ENCODE peak calls at places on chromosomes 5 and 9, in seven cellular contexts. One of them, this sample, is unnamed.

GRCh38 chr9:114006931-114007691 is 71.0 kb downstream of the AMBP start:
- DNase-seq in mammary epithelial cell: no peak
- DNase-seq in ovary: no peak
- DNase-seq in PC-9: no peak
- DNase-seq in brain microvascular endothelial cell: no peak
- DNase-seq in tibial nerve: no peak
- DNase-seq in A549: no peak
- DNase-seq in this sample: no peak

GRCh38 chr5:98816574-98817222 is 43.2 kb downstream of the RGMB start:
- DNase-seq in brain microvascular endothelial cell: no peak
- DNase-seq in mammary epithelial cell: no peak
- DNase-seq in tibial nerve: no peak
- DNase-seq in ovary: no peak
- DNase-seq in PC-9: no peak
- DNase-seq in A549: no peak
- DNase-seq in this sample: no peak

GRCh38 chr5:146866263-146866662 is 12.3 kb downstream of the PPP2R2B start:
- DNase-seq in A549: no peak
- DNase-seq in PC-9: no peak
- DNase-seq in tibial nerve: no peak
- DNase-seq in brain microvascular endothelial cell: no peak
- DNase-seq in ovary: no peak
- DNase-seq in mammary epithelial cell: no peak
- DNase-seq in this sample: no peak

GRCh38 chr5:178793156-178793555 is 62.7 kb upstream of the ZNF354A start:
- DNase-seq in PC-9: no peak
- DNase-seq in mammary epithelial cell: peak
- DNase-seq in tibial nerve: no peak
- DNase-seq in brain microvascular endothelial cell: no peak
- DNase-seq in ovary: no peak
- DNase-seq in A549: no peak
- DNase-seq in this sample: no peak

GRCh38 chr5:88691945-88692868 is 190.8 kb downstream of the MEF2C start:
- DNase-seq in A549: no peak
- DNase-seq in PC-9: no peak
- DNase-seq in tibial nerve: no peak
- DNase-seq in mammary epithelial cell: no peak
- DNase-seq in brain microvascular endothelial cell: no peak
- DNase-seq in ovary: no peak
- DNase-seq in this sample: no peak

GRCh38 chr9:36788534-36788933 is 215.8 kb downstream of the MELK start:
- DNase-seq in PC-9: no peak
- DNase-seq in mammary epithelial cell: no peak
- DNase-seq in ovary: no peak
- DNase-seq in A549: no peak
- DNase-seq in tibial nerve: no peak
- DNase-seq in brain microvascular endothelial cell: no peak
- DNase-seq in this sample: no peak

GRCh38 chr5:30853158-30853557 is 340.3 kb upstream of the CDH6 start:
- DNase-seq in brain microvascular endothelial cell: no peak
- DNase-seq in A549: no peak
- DNase-seq in ovary: no peak
- DNase-seq in PC-9: no peak
- DNase-seq in tibial nerve: no peak
- DNase-seq in mammary epithelial cell: no peak
- DNase-seq in this sample: no peak

GRCh38 chr5:16552666-16553343 is 64.0 kb downstream of the RETREG1 start:
- DNase-seq in mammary epithelial cell: peak
- DNase-seq in brain microvascular endothelial cell: peak
- DNase-seq in PC-9: peak
- DNase-seq in ovary: peak
- DNase-seq in A549: peak
- DNase-seq in tibial nerve: peak
- DNase-seq in this sample: peak

GRCh38 chr5:156474251-156474650 is 147.3 kb downstream of the SGCD start:
- DNase-seq in brain microvascular endothelial cell: peak
- DNase-seq in mammary epithelial cell: no peak
- DNase-seq in PC-9: no peak
- DNase-seq in ovary: peak
- DNase-seq in tibial nerve: no peak
- DNase-seq in A549: no peak
- DNase-seq in this sample: peak

GRCh38 chr9:127194881-127195713 is 69.5 kb upstream of the GARNL3 start:
- DNase-seq in ovary: no peak
- DNase-seq in brain microvascular endothelial cell: no peak
- DNase-seq in PC-9: peak
- DNase-seq in mammary epithelial cell: peak
- DNase-seq in tibial nerve: no peak
- DNase-seq in A549: peak
- DNase-seq in this sample: no peak

GRCh38 chr9:97704851-97705250 is 7.7 kb upstream of the XPA start:
- DNase-seq in mammary epithelial cell: peak
- DNase-seq in A549: no peak
- DNase-seq in tibial nerve: no peak
- DNase-seq in brain microvascular endothelial cell: peak
- DNase-seq in ovary: no peak
- DNase-seq in PC-9: no peak
- DNase-seq in this sample: peak

GRCh38 chr5:157671592-157672330 is 428 bp downstream of the C5orf52 start:
- DNase-seq in tibial nerve: no peak
- DNase-seq in mammary epithelial cell: no peak
- DNase-seq in ovary: no peak
- DNase-seq in PC-9: no peak
- DNase-seq in A549: no peak
- DNase-seq in brain microvascular endothelial cell: no peak
- DNase-seq in this sample: no peak

GRCh38 chr9:120344230-120344629 is 235.7 kb downstream of the CDK5RAP2 start:
- DNase-seq in brain microvascular endothelial cell: peak
- DNase-seq in PC-9: peak
- DNase-seq in ovary: no peak
- DNase-seq in A549: peak
- DNase-seq in mammary epithelial cell: peak
- DNase-seq in tibial nerve: no peak
- DNase-seq in this sample: peak

GRCh38 chr9:129676970-129677369 is 11.5 kb downstream of the PRRX2 start:
- DNase-seq in ovary: no peak
- DNase-seq in mammary epithelial cell: no peak
- DNase-seq in A549: no peak
- DNase-seq in PC-9: no peak
- DNase-seq in tibial nerve: no peak
- DNase-seq in brain microvascular endothelial cell: peak
- DNase-seq in this sample: peak

GRCh38 chr9:27426717-27427645 is 97.1 kb upstream of the IFNK start:
- DNase-seq in A549: peak
- DNase-seq in brain microvascular endothelial cell: peak
- DNase-seq in ovary: no peak
- DNase-seq in mammary epithelial cell: peak
- DNase-seq in PC-9: peak
- DNase-seq in tibial nerve: no peak
- DNase-seq in this sample: peak

GRCh38 chr5:133460172-133460758 is 152.1 kb downstream of the FSTL4 start:
- DNase-seq in PC-9: no peak
- DNase-seq in brain microvascular endothelial cell: no peak
- DNase-seq in ovary: no peak
- DNase-seq in tibial nerve: no peak
- DNase-seq in mammary epithelial cell: peak
- DNase-seq in A549: peak
- DNase-seq in this sample: peak

GRCh38 chr9:110668528-110669167 is at the start of gene MUSK:
- DNase-seq in mammary epithelial cell: no peak
- DNase-seq in brain microvascular endothelial cell: no peak
- DNase-seq in ovary: no peak
- DNase-seq in tibial nerve: no peak
- DNase-seq in PC-9: no peak
- DNase-seq in A549: no peak
- DNase-seq in this sample: no peak

GRCh38 chr9:80968611-80969010 is 720.7 kb downstream of the TLE1 start:
- DNase-seq in PC-9: no peak
- DNase-seq in mammary epithelial cell: peak
- DNase-seq in tibial nerve: no peak
- DNase-seq in brain microvascular endothelial cell: peak
- DNase-seq in A549: no peak
- DNase-seq in ovary: no peak
- DNase-seq in this sample: peak

GRCh38 chr9:15873573-15874177 is 320.8 kb downstream of the CCDC171 start:
- DNase-seq in brain microvascular endothelial cell: peak
- DNase-seq in PC-9: no peak
- DNase-seq in tibial nerve: no peak
- DNase-seq in A549: peak
- DNase-seq in mammary epithelial cell: peak
- DNase-seq in ovary: no peak
- DNase-seq in this sample: peak

GRCh38 chr9:90131568-90131967 is 511.1 kb downstream of the DIRAS2 start:
- DNase-seq in brain microvascular endothelial cell: no peak
- DNase-seq in ovary: no peak
- DNase-seq in tibial nerve: no peak
- DNase-seq in PC-9: no peak
- DNase-seq in mammary epithelial cell: no peak
- DNase-seq in A549: no peak
- DNase-seq in this sample: no peak

GRCh38 chr5:142053434-142054253 is 40.8 kb upstream of the GNPDA1 start:
- DNase-seq in A549: no peak
- DNase-seq in ovary: no peak
- DNase-seq in mammary epithelial cell: peak
- DNase-seq in tibial nerve: no peak
- DNase-seq in brain microvascular endothelial cell: peak
- DNase-seq in PC-9: peak
- DNase-seq in this sample: peak

GRCh38 chr5:912356-913091 is 19.8 kb downstream of the TRIP13 start:
- DNase-seq in PC-9: peak
- DNase-seq in brain microvascular endothelial cell: peak
- DNase-seq in A549: peak
- DNase-seq in ovary: no peak
- DNase-seq in mammary epithelial cell: peak
- DNase-seq in tibial nerve: no peak
- DNase-seq in this sample: peak

GRCh38 chr5:137630972-137631370 is 104.9 kb downstream of the KLHL3 start:
- DNase-seq in PC-9: no peak
- DNase-seq in tibial nerve: no peak
- DNase-seq in ovary: no peak
- DNase-seq in A549: no peak
- DNase-seq in brain microvascular endothelial cell: no peak
- DNase-seq in mammary epithelial cell: no peak
- DNase-seq in this sample: no peak

GRCh38 chr9:18325337-18326011 is 148.5 kb upstream of the ADAMTSL1 start:
- DNase-seq in A549: no peak
- DNase-seq in brain microvascular endothelial cell: no peak
- DNase-seq in PC-9: no peak
- DNase-seq in mammary epithelial cell: peak
- DNase-seq in ovary: no peak
- DNase-seq in tibial nerve: no peak
- DNase-seq in this sample: peak

GRCh38 chr9:93657331-93658111 is 81.1 kb downstream of the PHF2 start:
- DNase-seq in A549: no peak
- DNase-seq in mammary epithelial cell: no peak
- DNase-seq in ovary: peak
- DNase-seq in brain microvascular endothelial cell: no peak
- DNase-seq in PC-9: no peak
- DNase-seq in tibial nerve: peak
- DNase-seq in this sample: no peak

GRCh38 chr5:154422298-154422697 is 23.5 kb upstream of the SAP30L start:
- DNase-seq in ovary: no peak
- DNase-seq in brain microvascular endothelial cell: no peak
- DNase-seq in PC-9: no peak
- DNase-seq in mammary epithelial cell: no peak
- DNase-seq in A549: no peak
- DNase-seq in tibial nerve: no peak
- DNase-seq in this sample: no peak

GRCh38 chr5:143316844-143317631 is 86.4 kb downstream of the NR3C1 start:
- DNase-seq in mammary epithelial cell: no peak
- DNase-seq in brain microvascular endothelial cell: peak
- DNase-seq in A549: no peak
- DNase-seq in ovary: no peak
- DNase-seq in tibial nerve: no peak
- DNase-seq in PC-9: no peak
- DNase-seq in this sample: no peak

GRCh38 chr5:159887050-159887449 is 29.2 kb upstream of the ADRA1B start:
- DNase-seq in A549: no peak
- DNase-seq in PC-9: no peak
- DNase-seq in ovary: no peak
- DNase-seq in mammary epithelial cell: no peak
- DNase-seq in brain microvascular endothelial cell: no peak
- DNase-seq in tibial nerve: no peak
- DNase-seq in this sample: no peak

GRCh38 chr5:180467028-180467427 is 27.2 kb upstream of the CNOT6 start:
- DNase-seq in PC-9: peak
- DNase-seq in A549: peak
- DNase-seq in tibial nerve: no peak
- DNase-seq in mammary epithelial cell: peak
- DNase-seq in ovary: no peak
- DNase-seq in brain microvascular endothelial cell: no peak
- DNase-seq in this sample: peak

GRCh38 chr9:111728617-111729366 is 65.9 kb downstream of the SHOC1 start:
- DNase-seq in PC-9: peak
- DNase-seq in brain microvascular endothelial cell: peak
- DNase-seq in tibial nerve: no peak
- DNase-seq in ovary: no peak
- DNase-seq in A549: peak
- DNase-seq in mammary epithelial cell: peak
- DNase-seq in this sample: peak
- TF ChIP-seq CTCF in PC-9: no peak
- TF ChIP-seq CTCF in brain microvascular endothelial cell: no peak
- TF ChIP-seq CTCF in tibial nerve: no peak
- TF ChIP-seq CTCF in ovary: no peak
- TF ChIP-seq CTCF in A549: no peak
- TF ChIP-seq CTCF in mammary epithelial cell: no peak
- TF ChIP-seq CTCF in this sample: no peak

GRCh38 chr5:177140312-177140711 is 6.7 kb downstream of the NSD1 start:
- DNase-seq in A549: no peak
- DNase-seq in mammary epithelial cell: no peak
- DNase-seq in ovary: no peak
- DNase-seq in tibial nerve: no peak
- DNase-seq in brain microvascular endothelial cell: no peak
- DNase-seq in PC-9: no peak
- DNase-seq in this sample: no peak
- H3K4me3 ChIP-seq in A549: no peak
- H3K4me3 ChIP-seq in mammary epithelial cell: no peak
- H3K4me3 ChIP-seq in ovary: no peak
- H3K4me3 ChIP-seq in tibial nerve: no peak
- H3K4me3 ChIP-seq in brain microvascular endothelial cell: no peak
- H3K4me3 ChIP-seq in PC-9: no peak
- H3K4me3 ChIP-seq in this sample: no peak

DNA sequence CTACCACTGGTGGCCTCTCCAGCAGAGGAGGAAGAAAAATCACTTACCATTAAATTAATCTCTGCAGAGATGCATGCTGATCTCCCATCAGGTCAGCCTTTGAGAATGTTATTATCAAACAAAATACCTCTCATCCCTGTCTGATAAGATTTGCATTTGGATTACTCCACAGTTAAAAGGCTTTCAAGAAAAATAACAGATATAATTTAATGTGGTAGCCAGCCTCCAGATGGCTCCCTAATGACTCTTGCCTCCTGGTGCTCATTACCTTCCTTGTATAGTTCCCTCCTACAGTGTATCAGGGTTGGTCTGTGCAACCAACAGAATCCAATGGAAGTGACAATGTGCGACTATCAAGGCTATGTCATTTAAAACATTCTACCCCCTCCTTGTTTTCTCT is 63.6 kb upstream of the TNPO1 start:
- DNase-seq in A549: no peak
- DNase-seq in mammary epithelial cell: no peak
- DNase-seq in brain microvascular endothelial cell: no peak
- DNase-seq in tibial nerve: no peak
- DNase-seq in PC-9: no peak
- DNase-seq in ovary: no peak
- DNase-seq in this sample: no peak
- TF ChIP-seq CTCF in A549: no peak
- TF ChIP-seq CTCF in mammary epithelial cell: no peak
- TF ChIP-seq CTCF in brain microvascular endothelial cell: no peak
- TF ChIP-seq CTCF in tibial nerve: no peak
- TF ChIP-seq CTCF in PC-9: no peak
- TF ChIP-seq CTCF in ovary: no peak
- TF ChIP-seq CTCF in this sample: no peak

GRCh38 chr9:95127249-95128176 is 190.0 kb downstream of the FANCC start:
- DNase-seq in brain microvascular endothelial cell: peak
- DNase-seq in ovary: peak
- DNase-seq in PC-9: peak
- DNase-seq in mammary epithelial cell: peak
- DNase-seq in tibial nerve: peak
- DNase-seq in A549: peak
- DNase-seq in this sample: peak
- H3K4me3 ChIP-seq in brain microvascular endothelial cell: peak
- H3K4me3 ChIP-seq in ovary: peak
- H3K4me3 ChIP-seq in PC-9: no peak
- H3K4me3 ChIP-seq in mammary epithelial cell: peak
- H3K4me3 ChIP-seq in tibial nerve: peak
- H3K4me3 ChIP-seq in A549: no peak
- H3K4me3 ChIP-seq in this sample: peak